ENCODE peak calls at places on chromosome X, in four cellular contexts. H is heart left ventricle, A is transverse colon, B is ovary. F is an unnamed sample. For H3K27me3, the result is how much of the 10 kb centered on the place peaks cover.

GRCh38 chrX:129540068-129540653 is at the start of gene OCRL:
- DNase-seq in H (peak), B (peak), A (peak), F (peak)

GRCh38 chrX:1592128-1592862 is 891 bp downstream of the AKAP17A start:
- DNase-seq in A (peak), H (no peak), B (peak), F (no peak)

GRCh38 chrX:153926863-153927685 is 1.0 kb upstream of the ARHGAP4 start:
- DNase-seq in H (peak), A (peak), B (peak), F (no peak)

GRCh38 chrX:31333181-31333831 is 261.5 kb upstream of the FTHL17 start:
- DNase-seq in H (no peak), A (no peak), B (no peak), F (no peak)

GRCh38 chrX:156002517-156002916 is 5.0 kb downstream of the IL9R start:
- DNase-seq in B (no peak), A (no peak), H (no peak), F (no peak)

GRCh38 chrX:13084611-13085010 is 40.2 kb upstream of the FAM9C start:
- DNase-seq in H (no peak), A (no peak), B (no peak), F (no peak)

GRCh38 chrX:110277609-110278008 is 40.3 kb downstream of the AMMECR1 start:
- DNase-seq in B (no peak), H (no peak), A (no peak), F (no peak)

GRCh38 chrX:138487866-138488265 is 223.7 kb downstream of the FGF13 start:
- DNase-seq in H (no peak), A (no peak), B (no peak), F (no peak)

GRCh38 chrX:103376979-103377324 is 614 bp downstream of the BEX3 start:
- DNase-seq in B (peak), H (peak), A (no peak), F (no peak)

GRCh38 chrX:153459976-153460375 is 10.4 kb downstream of the HAUS7 start:
- DNase-seq in A (no peak), B (no peak), H (no peak), F (no peak)

GRCh38 chrX:30533261-30533660 is 44.3 kb downstream of the TASL start:
- DNase-seq in B (no peak), A (no peak), H (no peak), F (no peak)

GRCh38 chrX:1385824-1386223 is 6.1 kb downstream of the SLC25A6 start:
- DNase-seq in B (peak), H (peak), A (no peak), F (peak)

GRCh38 chrX:154486052-154486395 is 391 bp downstream of the UBL4A start:
- DNase-seq in B (peak), A (peak), H (peak), F (peak)

GRCh38 chrX:21721175-21721574 is 36.7 kb downstream of the SMPX start:
- DNase-seq in H (no peak), A (no peak), B (no peak), F (no peak)

GRCh38 chrX:30751497-30751896 is 98.3 kb downstream of the GK start:
- DNase-seq in H (no peak), A (no peak), B (no peak), F (no peak)

GRCh38 chrX:2863646-2864045 is 34.9 kb downstream of the GYG2 start:
- DNase-seq in H (no peak), A (no peak), B (no peak), F (no peak)

GRCh38 chrX:92270936-92271655 is 491.9 kb downstream of the PCDH11X start:
- DNase-seq in A (no peak), B (no peak), H (no peak), F (no peak)

GRCh38 chrX:109448539-109448938 is 33.3 kb downstream of the GUCY2F start:
- DNase-seq in A (no peak), H (no peak), B (no peak), F (no peak)

GRCh38 chrX:311156-312129 is 7.2 kb downstream of the GTPBP6 start:
- DNase-seq in A (no peak), H (peak), B (no peak), F (no peak)

GRCh38 chrX:19772306-19772705 is 115.1 kb downstream of the SH3KBP1 start:
- DNase-seq in H (no peak), B (no peak), A (no peak), F (no peak)

GRCh38 chrX:148310402-148311200 is 189.8 kb upstream of the AFF2 start:
- DNase-seq in H (no peak), A (no peak), B (no peak), F (no peak)

GRCh38 chrX:140817943-140818342 is 108.4 kb downstream of the LINC00632 start:
- DNase-seq in A (no peak), B (no peak), H (no peak), F (no peak)

GRCh38 chrX:14010566-14010965 is 19.1 kb downstream of the GEMIN8 start:
- DNase-seq in B (no peak), A (no peak), H (no peak), F (no peak)

GRCh38 chrX:96440941-96441340 is 243.7 kb upstream of the DIAPH2 start:
- DNase-seq in A (no peak), H (no peak), B (peak), F (no peak)

GRCh38 chrX:1400049-1400448 is 8.1 kb upstream of the SLC25A6 start:
- DNase-seq in H (no peak), B (no peak), A (no peak), F (no peak)

GRCh38 chrX:11366998-11367595 is 73.9 kb downstream of the AMELX start:
- DNase-seq in H (no peak), B (no peak), A (no peak), F (no peak)

GRCh38 chrX:17170973-17171372 is 204.0 kb upstream of the NHS start:
- DNase-seq in A (no peak), B (peak), H (no peak), F (no peak)

GRCh38 chrX:155997436-155997835 is at the start of gene IL9R:
- DNase-seq in A (no peak), H (no peak), B (no peak), F (no peak)

GRCh38 chrX:6226646-6227444 is 1.8 kb downstream of the NLGN4X start:
- DNase-seq in A (no peak), B (peak), H (no peak), F (no peak)

GRCh38 chrX:109350621-109351020 is 131.3 kb downstream of the GUCY2F start:
- DNase-seq in A (no peak), B (peak), H (no peak), F (no peak)

GRCh38 chrX:8036914-8037313 is 109.7 kb upstream of the PNPLA4 start:
- DNase-seq in B (no peak), H (no peak), A (no peak), F (no peak)

GRCh38 chrX:104113237-104113965 is 1.1 kb downstream of the ZCCHC18 start:
- DNase-seq in B (peak), A (peak), H (peak), F (peak)

GRCh38 chrX:30060718-30061117 is 154.6 kb upstream of the MAGEB2 start:
- DNase-seq in H (no peak), B (no peak), A (no peak), F (no peak)

GRCh38 chrX:19981987-19982386 is 8.9 kb downstream of the BCLAF3 start:
- DNase-seq in B (no peak), A (no peak), H (no peak), F (no peak)

GRCh38 chrX:50168305-50168704 is 32.5 kb downstream of the AKAP4 start:
- DNase-seq in A (no peak), H (no peak), B (no peak), F (no peak)

GRCh38 chrX:153061732-153062131 is 5.5 kb downstream of the PNMA3 start:
- DNase-seq in A (no peak), H (no peak), B (no peak), F (no peak)

GRCh38 chrX:30948626-30949025 is 59.6 kb upstream of the TAB3 start:
- DNase-seq in H (no peak), B (no peak), A (no peak), F (no peak)

GRCh38 chrX:119647552-119648420 is 41.6 kb upstream of the NKRF start:
- DNase-seq in A (no peak), B (no peak), H (no peak), F (no peak)

GRCh38 chrX:123993326-123993725 is 31.8 kb downstream of the STAG2 start:
- DNase-seq in B (no peak), A (no peak), H (no peak), F (no peak)

GRCh38 chrX:65821721-65822496 is 154.5 kb downstream of the MSN start:
- DNase-seq in A (peak), H (peak), B (no peak), F (no peak)

DNA sequence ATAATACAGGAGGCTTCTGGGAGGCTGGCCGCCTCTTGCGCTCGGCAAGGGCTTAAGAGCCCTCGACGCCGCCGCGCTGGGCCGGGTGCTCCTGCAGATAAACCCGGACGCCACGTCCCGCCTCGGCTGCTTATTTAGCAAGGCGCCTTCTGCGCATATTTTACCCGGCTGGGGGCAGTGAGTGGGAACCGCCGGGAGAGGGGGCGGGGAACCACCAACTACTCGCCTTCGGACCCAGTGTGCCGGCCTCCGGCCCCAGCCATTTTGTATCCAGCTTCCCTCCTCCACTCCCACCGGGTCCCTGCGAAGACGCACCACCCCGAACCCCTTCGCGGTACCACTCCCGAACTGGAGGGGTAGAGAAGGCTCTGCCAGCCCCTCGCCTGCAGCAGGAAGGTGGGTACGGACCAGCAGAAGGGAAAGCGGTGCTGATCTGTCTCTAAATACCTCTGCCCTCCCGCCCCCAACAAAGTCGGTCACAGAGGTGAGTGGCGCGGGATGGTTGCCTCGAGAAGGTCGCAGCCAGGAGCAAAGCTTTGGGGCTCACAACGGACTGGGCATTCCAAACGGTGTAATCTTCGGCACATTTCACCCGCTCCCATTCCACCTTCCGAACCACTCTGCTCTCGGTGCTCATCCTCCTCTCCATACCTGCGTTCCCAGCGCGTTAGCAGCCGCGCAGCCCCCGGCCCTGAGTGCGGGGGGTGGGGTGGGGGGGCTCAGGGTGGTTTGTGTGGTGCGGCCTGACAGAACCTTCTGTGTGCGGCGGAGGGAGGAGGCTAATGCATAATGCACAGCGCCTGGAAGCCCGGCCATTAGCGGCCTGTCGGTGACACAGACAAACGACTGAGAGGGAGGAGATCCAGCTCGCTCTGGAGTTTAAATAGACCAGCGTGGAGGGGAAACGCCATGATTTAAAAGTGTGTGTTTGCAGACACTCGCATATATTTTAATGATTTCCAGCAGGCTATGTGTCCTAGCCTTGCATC is 4.9 kb upstream of the BCOR start:
- DNase-seq in B (no peak), H (no peak), A (no peak), F (no peak)
- H3K27ac ChIP-seq in B (no peak), H (no peak), A (no peak), F (no peak)

DNA sequence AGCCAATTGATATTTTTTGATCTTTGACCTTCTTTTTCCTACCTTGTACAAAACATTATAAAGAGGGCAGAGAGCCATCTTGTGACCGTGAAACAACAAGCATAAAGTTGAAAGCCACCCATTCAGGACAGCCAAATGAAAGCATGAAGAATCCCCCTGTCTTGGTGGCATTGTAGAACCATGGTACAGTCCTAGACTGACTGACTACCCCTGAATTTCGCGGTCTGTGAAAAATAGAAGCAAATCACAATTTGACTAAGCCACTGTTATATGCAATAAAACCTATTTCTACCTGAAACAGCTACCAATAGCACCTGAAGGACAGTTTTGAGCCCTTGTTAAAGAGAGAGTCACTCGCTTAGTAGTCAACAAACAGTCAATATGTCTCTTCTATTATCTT is 527.4 kb downstream of the MID1IP1 start:
- DNase-seq in A (no peak), H (no peak), B (no peak), F (no peak)
- H3K27me3 ChIP-seq in A (under half), H (under half), B (under half), F (under half)

GRCh38 chrX:73943900-73944581 is 359.9 kb upstream of the ZCCHC13 start:
- DNase-seq in A (peak), H (peak), B (peak), F (peak)
- TF ChIP-seq POLR2A in A (peak), H (no peak), B (peak), F (peak)

GRCh38 chrX:10117301-10117700 is 39.5 kb upstream of the CLCN4 start:
- DNase-seq in A (no peak), B (no peak), H (no peak), F (no peak)
- H3K27ac ChIP-seq in A (no peak), B (no peak), H (no peak), F (no peak)

DNA sequence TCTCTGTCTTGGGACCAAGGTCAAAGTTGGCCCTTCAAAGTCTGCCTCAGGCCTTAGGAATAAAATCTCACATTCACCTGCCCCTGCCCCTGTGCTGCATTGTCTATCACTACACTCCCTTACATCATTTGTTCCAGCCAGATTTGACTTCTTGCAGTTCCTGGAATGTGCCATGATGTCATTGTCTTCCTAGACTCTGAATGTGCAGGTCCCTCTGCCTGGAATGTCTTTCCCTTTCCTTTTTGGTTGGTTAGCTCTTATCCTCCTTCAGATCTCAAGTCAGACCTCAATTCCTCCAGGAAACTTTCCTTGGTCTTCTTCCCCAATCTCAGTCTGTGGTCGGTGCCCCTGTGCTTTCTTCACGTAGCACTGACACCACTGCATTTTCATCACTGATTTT is 67.7 kb upstream of the EFNB1 start:
- DNase-seq in B (no peak), A (no peak), H (no peak), F (no peak)
- H3K27me3 ChIP-seq in B (under half), A (under half), H (under half), F (under half)

GRCh38 chrX:53681661-53682060 is 4.9 kb downstream of the HUWE1 start:
- DNase-seq in A (no peak), B (no peak), H (no peak), F (no peak)
- TF ChIP-seq POLR2A in A (no peak), B (no peak), H (no peak), F (no peak)

F was measured in gastrocnemius medialis.